ENCODE peak calls at places on chromosome 3, in eight cellular contexts. I, S, F, Q, Z, D, Y and U are unnamed samples.

GRCh38 chr3:68988740-68989139 is 24.7 kb downstream of the EOGT start:
- DNase-seq in Q (no peak), D (no peak), F (no peak), Y (no peak), S (no peak), I (no peak), Z (no peak), U (no peak)

GRCh38 chr3:102441832-102442231 is 7.0 kb downstream of the ZPLD1 start:
- DNase-seq in S (no peak), Q (no peak), Z (no peak), Y (no peak), F (no peak), D (no peak), I (no peak), U (no peak)

GRCh38 chr3:25573386-25574171 is 91.1 kb downstream of the TOP2B start:
- DNase-seq in Z (no peak), D (no peak), Y (peak; percentile 35), F (no peak), I (no peak), Q (no peak), S (peak; percentile 61), U (no peak)

GRCh38 chr3:73516656-73517055 is 108.1 kb downstream of the PDZRN3 start:
- DNase-seq in Y (peak; percentile 18), S (no peak), D (no peak), Q (no peak), F (no peak), Z (no peak), I (no peak), U (no peak)

GRCh38 chr3:111936967-111937366 is 41.9 kb upstream of the ABHD10 start:
- DNase-seq in S (no peak), Y (no peak), I (no peak), D (no peak), F (no peak), Z (no peak), Q (no peak), U (no peak)

GRCh38 chr3:107855710-107856109 is 235.1 kb downstream of the CD47 start:
- DNase-seq in D (no peak), Y (no peak), Z (no peak), S (peak; percentile 40), Q (no peak), F (no peak), I (no peak), U (no peak)

GRCh38 chr3:162602619-162603018 is 1106.0 kb downstream of the OTOL1 start:
- DNase-seq in F (no peak), D (no peak), Y (no peak), Q (no peak), S (no peak), Z (no peak), I (no peak), U (no peak)

GRCh38 chr3:114362815-114363214 is 69.0 kb downstream of the TIGIT start:
- DNase-seq in Q (no peak), I (no peak), F (peak; percentile 28), D (no peak), S (no peak), Z (no peak), Y (no peak), U (no peak)

GRCh38 chr3:72681598-72681997 is 166.6 kb downstream of the SHQ1 start:
- DNase-seq in I (no peak), F (no peak), Q (no peak), D (no peak), S (no peak), Z (no peak), Y (no peak), U (no peak)

GRCh38 chr3:185825639-185826481 is 1.0 kb upstream of the IGF2BP2 start:
- DNase-seq in F (no peak), D (peak; percentile 63), Y (peak; percentile 68), Q (peak; percentile 75), Z (no peak), I (no peak), S (no peak), U (no peak)

GRCh38 chr3:116032176-116032575 is 408.9 kb downstream of the GAP43 start:
- DNase-seq in Y (no peak), Q (no peak), I (no peak), S (no peak), F (no peak), D (no peak), Z (no peak), U (no peak)

GRCh38 chr3:129686941-129687340 is 80.5 kb upstream of the PLXND1 start:
- DNase-seq in Y (peak; percentile 15), D (no peak), I (no peak), Z (no peak), S (no peak), F (no peak), Q (no peak), U (no peak)

GRCh38 chr3:152471814-152472605 is 203.3 kb downstream of the MBNL1 start:
- DNase-seq in Q (peak; percentile 55), D (peak; percentile 50), I (peak; percentile 37), F (peak; percentile 34), S (peak; percentile 61), Z (no peak), Y (peak; percentile 42), U (peak; percentile 47)
- H3K4me3 ChIP-seq in Q (no peak overlapping the region), D (peak overlapping the region; percentile 19), I (no peak overlapping the region), F (no peak overlapping the region), S (peak overlapping the region; percentile 29), Z (no peak overlapping the region), Y (no peak overlapping the region), U (peak overlapping the region; percentile 23)

DNA sequence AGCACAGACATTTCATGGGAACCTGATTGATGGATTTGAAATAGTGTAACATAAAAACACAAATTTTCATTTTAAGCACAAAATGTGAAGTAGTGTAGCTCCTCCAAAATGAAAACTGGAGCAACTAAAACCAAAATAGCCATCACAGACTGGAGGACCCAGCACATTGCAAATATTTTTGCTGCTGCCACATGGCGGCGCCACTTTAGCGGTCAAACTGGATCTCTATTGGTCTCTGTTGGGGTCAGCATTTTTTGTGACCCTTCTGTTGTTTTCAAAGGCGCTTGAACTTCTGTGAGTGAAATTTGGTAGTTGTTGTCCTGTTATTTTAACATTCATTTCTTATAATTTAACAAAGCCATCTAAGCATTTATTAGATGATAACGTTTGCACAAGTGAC is 259.9 kb downstream of the IL20RB start:
- DNase-seq in Q (no peak), D (no peak), S (no peak), F (no peak), Z (no peak), I (no peak), Y (no peak), U (no peak)
- TF ChIP-seq CTCF in Q (no peak), D (no peak), S (peak; percentile 14), F (no peak), Z (no peak), I (peak; percentile 27), Y (no peak), U (peak; percentile 46)

GRCh38 chr3:193943200-193943599 is 192.7 kb upstream of the HES1 start:
- DNase-seq in S (no peak), I (no peak), Y (no peak), Z (no peak), F (no peak), D (no peak), Q (no peak), U (no peak)
- H3K4me3 ChIP-seq in S (no peak overlapping the region), I (no peak overlapping the region), Y (no peak overlapping the region), Z (no peak overlapping the region), F (no peak overlapping the region), D (no peak overlapping the region), Q (no peak overlapping the region), U (no peak overlapping the region)

GRCh38 chr3:47850062-47850802 is 47.3 kb downstream of the DHX30 start:
- DNase-seq in Z (no peak), S (peak; percentile 26), D (no peak), F (no peak), I (no peak), Y (no peak), Q (no peak), U (no peak)
- TF ChIP-seq CTCF in Z (peak; percentile 45), S (peak; percentile 70), D (peak; percentile 26), F (peak; percentile 65), I (peak; percentile 31), Y (no peak), Q (no peak), U (peak; percentile 34)

GRCh38 chr3:16609927-16610580 is 4.8 kb upstream of the DAZL start:
- DNase-seq in Z (peak; percentile 33), Y (no peak), F (no peak), Q (no peak), S (no peak), I (no peak), D (no peak), U (no peak)
- H3K4me3 ChIP-seq in Z (no peak overlapping the region), Y (no peak overlapping the region), F (no peak overlapping the region), Q (no peak overlapping the region), S (no peak overlapping the region), I (no peak overlapping the region), D (no peak overlapping the region), U (no peak overlapping the region)

DNA sequence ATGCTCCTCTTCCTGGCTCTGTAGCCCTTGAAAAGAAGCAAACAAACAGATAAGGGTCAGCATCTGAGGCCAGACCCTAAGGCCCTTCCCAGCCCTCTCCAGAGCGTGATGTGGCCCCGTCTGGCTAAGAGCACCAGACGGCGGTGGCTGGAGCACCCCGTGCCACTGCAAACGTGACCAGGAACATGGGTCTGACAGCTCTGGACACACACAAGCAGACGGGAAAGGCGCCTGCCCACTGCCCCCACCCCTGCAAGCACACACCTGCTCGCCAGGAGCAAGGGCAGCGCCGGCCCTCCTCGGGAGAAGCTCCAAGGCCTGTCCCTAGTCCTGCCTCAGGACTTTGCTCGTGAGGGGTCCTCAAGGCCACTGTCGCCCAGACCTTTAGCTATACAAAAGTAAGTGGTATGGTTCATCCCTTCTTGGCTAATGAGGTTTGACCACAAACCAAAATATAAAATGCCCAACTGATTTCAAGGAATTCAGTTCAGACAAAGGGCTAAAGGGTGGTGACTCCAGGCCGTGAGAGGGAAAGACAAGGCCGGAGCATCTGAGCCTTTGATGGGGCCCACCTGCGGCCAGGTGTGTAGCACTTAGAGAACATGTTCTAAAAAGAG is 90.4 kb downstream of the XXYLT1 start:
- DNase-seq in Y (peak; percentile 30), Q (no peak), S (no peak), I (no peak), D (no peak), F (no peak), Z (no peak), U (no peak)
- TF ChIP-seq CTCF in Y (no peak), Q (no peak), S (no peak), I (no peak), D (no peak), F (no peak), Z (no peak), U (no peak)

GRCh38 chr3:133159498-133160475 is 121.6 kb downstream of the TMEM108 start:
- DNase-seq in S (no peak), D (no peak), Q (no peak), Z (no peak), Y (no peak), F (no peak), I (no peak), U (no peak)
- H3K4me3 ChIP-seq in S (no peak overlapping the region), D (no peak overlapping the region), Q (no peak overlapping the region), Z (no peak overlapping the region), Y (no peak overlapping the region), F (no peak overlapping the region), I (no peak overlapping the region), U (no peak overlapping the region)

DNA sequence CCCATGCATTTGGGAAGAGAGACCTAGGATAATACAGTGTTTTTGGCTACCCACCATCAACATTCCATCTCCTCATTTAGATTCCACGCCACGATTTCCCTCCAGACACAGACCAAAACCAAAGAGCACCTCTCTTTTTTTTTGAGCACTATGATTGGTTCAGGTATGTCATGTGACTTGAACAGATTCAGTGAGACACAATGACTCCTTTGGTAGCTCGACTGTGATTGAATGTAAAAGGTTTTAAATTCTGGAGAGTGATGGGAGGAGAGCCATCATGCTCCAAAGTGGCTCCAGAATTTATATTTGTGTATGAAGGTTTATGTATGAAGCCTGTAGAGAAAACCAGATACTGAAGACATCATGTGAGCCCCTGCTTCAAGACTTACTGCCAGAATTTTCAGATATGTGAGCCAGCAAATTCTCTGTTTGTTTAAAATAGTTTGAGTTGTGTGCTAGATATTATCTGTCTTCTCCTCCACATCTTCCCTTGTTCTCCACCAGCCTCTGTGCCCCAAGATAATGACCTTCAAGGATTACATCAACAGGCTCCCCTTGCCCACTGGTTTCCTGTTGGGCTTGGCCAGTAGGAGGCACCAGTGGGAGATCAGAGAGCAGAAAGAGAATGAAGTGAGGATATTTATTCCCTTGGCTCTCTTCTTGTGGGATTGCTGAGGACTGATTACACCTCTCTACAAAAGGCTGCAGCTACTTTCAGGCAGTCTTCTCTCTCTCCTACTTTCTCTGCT is 12.5 kb downstream of the MYD88 start:
- DNase-seq in S (no peak), Q (no peak), Y (no peak), F (no peak), Z (no peak), D (no peak), I (no peak), U (no peak)
- TF ChIP-seq CTCF in S (peak; percentile 29), Q (no peak), Y (no peak), F (no peak), Z (no peak), D (no peak), I (no peak), U (peak; percentile 23)